ENCODE peak calls at places on chromosomes 12 and 14, in nine cellular contexts. One of them, this sample, is unnamed.

GRCh38 chr12:106345739-106346138 is 11.8 kb upstream of the POLR3B start:
- DNase-seq in astrocyte of the spinal cord: peak
- DNase-seq in choroid plexus epithelial cell: peak
- DNase-seq in lower leg skin: no peak
- DNase-seq in pancreas: peak
- DNase-seq in AG04450: no peak
- DNase-seq in adrenal gland: peak
- DNase-seq in HepG2: peak
- DNase-seq in H1: no peak
- DNase-seq in this sample: no peak

GRCh38 chr12:89162704-89163261 is 189.5 kb downstream of the DUSP6 start:
- DNase-seq in choroid plexus epithelial cell: peak
- DNase-seq in astrocyte of the spinal cord: peak
- DNase-seq in AG04450: peak
- DNase-seq in HepG2: no peak
- DNase-seq in lower leg skin: peak
- DNase-seq in H1: no peak
- DNase-seq in pancreas: peak
- DNase-seq in adrenal gland: peak
- DNase-seq in this sample: peak

GRCh38 chr14:71338153-71338552 is 430.9 kb downstream of the PCNX1 start:
- DNase-seq in lower leg skin: no peak
- DNase-seq in H1: no peak
- DNase-seq in choroid plexus epithelial cell: no peak
- DNase-seq in adrenal gland: no peak
- DNase-seq in astrocyte of the spinal cord: no peak
- DNase-seq in pancreas: no peak
- DNase-seq in HepG2: no peak
- DNase-seq in AG04450: no peak
- DNase-seq in this sample: no peak

GRCh38 chr14:74763803-74764531 is 851 bp downstream of the YLPM1 start:
- DNase-seq in choroid plexus epithelial cell: peak
- DNase-seq in astrocyte of the spinal cord: no peak
- DNase-seq in H1: peak
- DNase-seq in pancreas: peak
- DNase-seq in adrenal gland: peak
- DNase-seq in lower leg skin: peak
- DNase-seq in AG04450: no peak
- DNase-seq in HepG2: no peak
- DNase-seq in this sample: no peak

GRCh38 chr12:52079576-52080402 is at the start of gene SMIM41:
- DNase-seq in H1: peak
- DNase-seq in HepG2: no peak
- DNase-seq in lower leg skin: peak
- DNase-seq in astrocyte of the spinal cord: no peak
- DNase-seq in adrenal gland: no peak
- DNase-seq in pancreas: no peak
- DNase-seq in AG04450: no peak
- DNase-seq in choroid plexus epithelial cell: no peak
- DNase-seq in this sample: no peak

GRCh38 chr14:102570334-102570995 is 22.0 kb upstream of the RCOR1 start:
- DNase-seq in HepG2: peak
- DNase-seq in pancreas: no peak
- DNase-seq in H1: no peak
- DNase-seq in adrenal gland: no peak
- DNase-seq in lower leg skin: no peak
- DNase-seq in AG04450: no peak
- DNase-seq in choroid plexus epithelial cell: no peak
- DNase-seq in astrocyte of the spinal cord: no peak
- DNase-seq in this sample: no peak

GRCh38 chr12:68665016-68665569 is 21.7 kb upstream of the NUP107 start:
- DNase-seq in pancreas: no peak
- DNase-seq in astrocyte of the spinal cord: no peak
- DNase-seq in adrenal gland: no peak
- DNase-seq in HepG2: no peak
- DNase-seq in lower leg skin: no peak
- DNase-seq in choroid plexus epithelial cell: peak
- DNase-seq in H1: no peak
- DNase-seq in AG04450: no peak
- DNase-seq in this sample: no peak

GRCh38 chr12:52949413-52950331 is 754 bp downstream of the KRT18 start:
- DNase-seq in choroid plexus epithelial cell: peak
- DNase-seq in AG04450: peak
- DNase-seq in pancreas: peak
- DNase-seq in H1: peak
- DNase-seq in adrenal gland: peak
- DNase-seq in HepG2: peak
- DNase-seq in astrocyte of the spinal cord: peak
- DNase-seq in lower leg skin: no peak
- DNase-seq in this sample: no peak

GRCh38 chr14:90995785-90996184 is 64.7 kb downstream of the RPS6KA5 start:
- DNase-seq in AG04450: no peak
- DNase-seq in pancreas: no peak
- DNase-seq in lower leg skin: no peak
- DNase-seq in astrocyte of the spinal cord: no peak
- DNase-seq in HepG2: no peak
- DNase-seq in choroid plexus epithelial cell: no peak
- DNase-seq in adrenal gland: no peak
- DNase-seq in H1: no peak
- DNase-seq in this sample: no peak

GRCh38 chr14:21999400-21999799 is 325.8 kb upstream of the OR4E1 start:
- DNase-seq in AG04450: no peak
- DNase-seq in lower leg skin: no peak
- DNase-seq in HepG2: no peak
- DNase-seq in H1: no peak
- DNase-seq in choroid plexus epithelial cell: no peak
- DNase-seq in pancreas: no peak
- DNase-seq in astrocyte of the spinal cord: no peak
- DNase-seq in adrenal gland: no peak
- DNase-seq in this sample: no peak

GRCh38 chr12:110338754-110339153 is 57.7 kb downstream of the ATP2A2 start:
- DNase-seq in adrenal gland: no peak
- DNase-seq in AG04450: no peak
- DNase-seq in lower leg skin: no peak
- DNase-seq in pancreas: no peak
- DNase-seq in H1: peak
- DNase-seq in choroid plexus epithelial cell: peak
- DNase-seq in astrocyte of the spinal cord: no peak
- DNase-seq in HepG2: no peak
- DNase-seq in this sample: no peak

GRCh38 chr14:33859306-33859705 is 91.6 kb downstream of the EGLN3 start:
- DNase-seq in pancreas: no peak
- DNase-seq in adrenal gland: no peak
- DNase-seq in astrocyte of the spinal cord: no peak
- DNase-seq in HepG2: no peak
- DNase-seq in AG04450: no peak
- DNase-seq in H1: no peak
- DNase-seq in lower leg skin: no peak
- DNase-seq in choroid plexus epithelial cell: peak
- DNase-seq in this sample: no peak

GRCh38 chr14:22641851-22642250 is 2.3 kb downstream of the OR6J1 start:
- DNase-seq in H1: no peak
- DNase-seq in choroid plexus epithelial cell: no peak
- DNase-seq in HepG2: no peak
- DNase-seq in lower leg skin: no peak
- DNase-seq in astrocyte of the spinal cord: no peak
- DNase-seq in AG04450: no peak
- DNase-seq in pancreas: no peak
- DNase-seq in adrenal gland: no peak
- DNase-seq in this sample: no peak

GRCh38 chr12:88237954-88238353 is 95.8 kb downstream of the TMTC3 start:
- DNase-seq in lower leg skin: no peak
- DNase-seq in adrenal gland: no peak
- DNase-seq in choroid plexus epithelial cell: peak
- DNase-seq in AG04450: no peak
- DNase-seq in H1: no peak
- DNase-seq in astrocyte of the spinal cord: peak
- DNase-seq in pancreas: no peak
- DNase-seq in HepG2: no peak
- DNase-seq in this sample: no peak

GRCh38 chr14:26286806-26287205 is 311.0 kb downstream of the NOVA1 start:
- DNase-seq in adrenal gland: no peak
- DNase-seq in astrocyte of the spinal cord: no peak
- DNase-seq in lower leg skin: no peak
- DNase-seq in pancreas: no peak
- DNase-seq in AG04450: no peak
- DNase-seq in HepG2: no peak
- DNase-seq in choroid plexus epithelial cell: peak
- DNase-seq in H1: no peak
- DNase-seq in this sample: no peak

GRCh38 chr12:93469386-93469785 is 2.1 kb downstream of the MRPL42 start:
- DNase-seq in astrocyte of the spinal cord: no peak
- DNase-seq in HepG2: no peak
- DNase-seq in AG04450: no peak
- DNase-seq in H1: no peak
- DNase-seq in pancreas: no peak
- DNase-seq in choroid plexus epithelial cell: no peak
- DNase-seq in lower leg skin: no peak
- DNase-seq in adrenal gland: no peak
- DNase-seq in this sample: no peak

DNA sequence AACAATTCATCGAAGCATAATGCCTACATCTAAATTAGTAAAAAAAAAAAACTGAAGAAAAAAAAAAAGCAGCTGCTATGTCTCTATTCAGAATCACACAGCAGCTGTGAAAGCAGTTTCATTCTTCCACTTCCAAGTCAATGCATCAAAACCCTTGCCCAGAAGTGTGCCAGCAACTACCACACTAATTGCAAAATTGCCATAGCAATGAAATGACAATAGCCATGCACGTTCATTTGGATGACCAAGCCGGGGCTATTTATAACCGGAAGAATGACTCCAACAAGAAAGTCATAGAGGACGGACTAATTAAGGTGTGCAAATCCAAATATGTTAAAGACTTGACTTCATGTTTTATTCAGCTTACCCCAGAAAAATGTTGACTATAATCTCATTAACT is 42.5 kb downstream of the SLC2A13 start:
- DNase-seq in AG04450: no peak
- DNase-seq in lower leg skin: no peak
- DNase-seq in astrocyte of the spinal cord: peak
- DNase-seq in choroid plexus epithelial cell: no peak
- DNase-seq in adrenal gland: peak
- DNase-seq in pancreas: no peak
- DNase-seq in H1: no peak
- DNase-seq in HepG2: no peak
- DNase-seq in this sample: no peak
- TF ChIP-seq CTCF in AG04450: no peak
- TF ChIP-seq CTCF in lower leg skin: no peak
- TF ChIP-seq CTCF in astrocyte of the spinal cord: no peak
- TF ChIP-seq CTCF in choroid plexus epithelial cell: no peak
- TF ChIP-seq CTCF in adrenal gland: no peak
- TF ChIP-seq CTCF in pancreas: no peak
- TF ChIP-seq CTCF in H1: no peak
- TF ChIP-seq CTCF in HepG2: no peak
- TF ChIP-seq CTCF in this sample: no peak

DNA sequence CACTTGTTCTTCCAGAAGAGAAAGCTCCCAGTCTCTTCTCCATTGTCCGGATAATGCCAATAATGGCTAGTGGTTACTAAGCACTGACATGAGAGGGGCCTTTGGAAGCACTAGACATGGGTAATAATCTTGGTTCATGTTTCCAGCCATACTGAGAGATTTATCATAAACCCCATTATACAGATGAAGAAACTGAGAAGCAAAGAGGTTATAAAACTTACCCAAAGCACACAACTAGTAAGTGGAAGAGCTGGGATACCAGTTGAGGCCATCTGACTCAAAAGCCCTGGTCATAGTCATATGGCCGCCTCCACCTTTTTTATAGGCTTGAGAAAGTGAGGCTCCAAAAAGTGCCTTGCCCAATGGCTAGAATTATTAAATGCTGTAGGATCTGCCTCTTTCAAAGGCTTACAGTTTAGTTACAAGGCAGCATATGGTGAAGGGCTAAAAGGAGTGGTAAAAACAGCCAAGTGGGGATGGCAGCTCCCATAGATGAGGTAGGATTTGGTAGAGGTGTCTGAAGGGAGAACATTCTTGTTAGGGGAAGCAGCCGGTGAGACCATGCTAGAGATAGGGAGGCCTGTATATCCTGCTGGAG is 981 bp downstream of the TXNRD1 start:
- DNase-seq in HepG2: no peak
- DNase-seq in choroid plexus epithelial cell: no peak
- DNase-seq in lower leg skin: no peak
- DNase-seq in pancreas: no peak
- DNase-seq in astrocyte of the spinal cord: no peak
- DNase-seq in H1: no peak
- DNase-seq in adrenal gland: no peak
- DNase-seq in AG04450: no peak
- DNase-seq in this sample: no peak
- H3K4me3 ChIP-seq in HepG2: no peak
- H3K4me3 ChIP-seq in choroid plexus epithelial cell: peak
- H3K4me3 ChIP-seq in lower leg skin: no peak
- H3K4me3 ChIP-seq in pancreas: no peak
- H3K4me3 ChIP-seq in astrocyte of the spinal cord: peak
- H3K4me3 ChIP-seq in H1: peak
- H3K4me3 ChIP-seq in adrenal gland: peak
- H3K4me3 ChIP-seq in AG04450: peak
- H3K4me3 ChIP-seq in this sample: no peak

GRCh38 chr14:62667515-62667914 is 377.7 kb downstream of the KCNH5 start:
- DNase-seq in lower leg skin: no peak
- DNase-seq in adrenal gland: no peak
- DNase-seq in pancreas: no peak
- DNase-seq in HepG2: no peak
- DNase-seq in astrocyte of the spinal cord: no peak
- DNase-seq in choroid plexus epithelial cell: peak
- DNase-seq in AG04450: no peak
- DNase-seq in H1: no peak
- DNase-seq in this sample: no peak
- TF ChIP-seq CTCF in lower leg skin: no peak
- TF ChIP-seq CTCF in adrenal gland: no peak
- TF ChIP-seq CTCF in pancreas: no peak
- TF ChIP-seq CTCF in HepG2: no peak
- TF ChIP-seq CTCF in astrocyte of the spinal cord: no peak
- TF ChIP-seq CTCF in choroid plexus epithelial cell: peak
- TF ChIP-seq CTCF in AG04450: peak
- TF ChIP-seq CTCF in H1: peak
- TF ChIP-seq CTCF in this sample: no peak

DNA sequence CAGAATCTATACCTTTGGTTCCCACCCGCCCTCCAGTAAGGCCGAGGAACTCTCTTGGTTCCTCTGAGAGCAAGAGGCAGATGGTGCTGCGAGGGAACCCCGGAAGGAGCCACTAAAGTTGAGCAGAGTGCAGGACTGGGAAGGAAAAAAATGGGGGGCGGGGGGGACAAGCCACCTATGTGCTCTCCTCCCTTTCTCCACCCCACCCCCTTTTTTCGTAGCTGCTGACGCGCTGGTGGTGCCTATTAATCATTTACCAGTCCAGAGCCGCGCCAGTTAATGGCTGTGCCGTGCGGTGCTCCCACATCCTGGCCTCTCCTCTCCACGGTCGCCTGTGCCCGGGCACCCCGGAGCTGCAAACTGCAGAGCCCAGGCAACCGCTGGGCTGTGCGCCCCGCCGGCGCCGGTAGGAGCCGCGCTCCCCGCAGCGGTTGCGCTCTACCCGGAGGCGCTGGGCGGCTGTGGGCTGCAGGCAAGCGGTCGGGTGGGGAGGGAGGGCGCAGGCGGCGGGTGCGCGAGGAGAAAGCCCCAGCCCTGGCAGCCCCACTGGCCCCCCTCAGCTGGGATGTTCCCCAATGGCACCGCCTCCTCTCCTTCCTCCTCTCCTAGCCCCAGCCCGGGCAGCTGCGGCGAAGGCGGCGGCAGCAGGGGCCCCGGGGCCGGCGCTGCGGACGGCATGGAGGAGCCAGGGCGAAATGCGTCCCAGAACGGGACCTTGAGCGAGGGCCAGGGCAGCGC is 1.3 kb downstream of the SSTR1 start:
- DNase-seq in adrenal gland: no peak
- DNase-seq in choroid plexus epithelial cell: peak
- DNase-seq in lower leg skin: no peak
- DNase-seq in astrocyte of the spinal cord: peak
- DNase-seq in H1: peak
- DNase-seq in pancreas: peak
- DNase-seq in HepG2: peak
- DNase-seq in AG04450: no peak
- DNase-seq in this sample: no peak
- H3K4me3 ChIP-seq in adrenal gland: no peak
- H3K4me3 ChIP-seq in choroid plexus epithelial cell: peak
- H3K4me3 ChIP-seq in lower leg skin: peak
- H3K4me3 ChIP-seq in astrocyte of the spinal cord: peak
- H3K4me3 ChIP-seq in H1: peak
- H3K4me3 ChIP-seq in pancreas: peak
- H3K4me3 ChIP-seq in HepG2: peak
- H3K4me3 ChIP-seq in AG04450: peak
- H3K4me3 ChIP-seq in this sample: no peak

This sample was measured in GM06990.